ENCODE peak calls at places on chromosomes 3 and 15, in eight cellular contexts. F, A, T, M, D, G, X and B are unnamed samples. For H3K4me1, the result is how much of the 10 kb centered on the place peaks cover.

GRCh38 chr3:51860703-51861665 is at the start of gene IQCF2:
- DNase-seq in F (no peak), A (no peak), T (no peak), M (no peak), D (no peak), G (no peak), X (no peak), B (peak)

GRCh38 chr3:59818033-59818936 is 768.5 kb upstream of the CFAP20DC start:
- DNase-seq in F (peak), A (no peak), T (no peak), M (peak), D (peak), G (no peak), X (peak), B (peak)

GRCh38 chr15:46442196-46442595 is 807.4 kb downstream of the SQOR start:
- DNase-seq in F (no peak), A (no peak), T (no peak), M (no peak), D (no peak), G (no peak), X (no peak), B (no peak)

GRCh38 chr15:96462768-96463167 is 132.3 kb downstream of the NR2F2 start:
- DNase-seq in F (no peak), A (no peak), T (no peak), M (no peak), D (no peak), G (no peak), X (no peak), B (no peak)

GRCh38 chr15:96974761-96975160 is 644.3 kb downstream of the NR2F2 start:
- DNase-seq in F (no peak), A (no peak), T (no peak), M (no peak), D (no peak), G (no peak), X (no peak), B (no peak)

GRCh38 chr3:196694202-196694638 is 17.8 kb downstream of the CEP19 start:
- DNase-seq in F (no peak), A (no peak), T (no peak), M (no peak), D (peak), G (no peak), X (no peak), B (no peak)

GRCh38 chr15:59335197-59335786 is 37.4 kb downstream of the MYO1E start:
- DNase-seq in F (no peak), A (no peak), T (no peak), M (no peak), D (no peak), G (peak), X (no peak), B (no peak)

GRCh38 chr3:197737319-197737649 is 580 bp upstream of the RUBCN start:
- DNase-seq in F (no peak), A (no peak), T (no peak), M (no peak), D (no peak), G (no peak), X (no peak), B (no peak)

GRCh38 chr3:50675179-50676030 is 678 bp downstream of the DOCK3 start:
- DNase-seq in F (no peak), A (no peak), T (peak), M (no peak), D (no peak), G (no peak), X (peak), B (peak)

GRCh38 chr3:130728037-130728436 is 18.6 kb downstream of the PIK3R4 start:
- DNase-seq in F (no peak), A (no peak), T (no peak), M (no peak), D (no peak), G (no peak), X (no peak), B (no peak)

GRCh38 chr15:31296304-31297220 is 30.1 kb upstream of the KLF13 start:
- DNase-seq in F (no peak), A (no peak), T (no peak), M (peak), D (peak), G (peak), X (peak), B (peak)

GRCh38 chr15:34726407-34727100 is 28.2 kb downstream of the GJD2 start:
- DNase-seq in F (no peak), A (peak), T (no peak), M (no peak), D (no peak), G (no peak), X (no peak), B (no peak)

GRCh38 chr3:128274837-128275236 is 121.6 kb downstream of the EEFSEC start:
- DNase-seq in F (no peak), A (no peak), T (no peak), M (no peak), D (no peak), G (no peak), X (no peak), B (no peak)

GRCh38 chr3:46923559-46924350 is 46.2 kb downstream of the PTH1R start:
- DNase-seq in F (no peak), A (no peak), T (peak), M (peak), D (peak), G (peak), X (peak), B (no peak)

GRCh38 chr15:78988361-78988911 is 43.6 kb upstream of the CTSH start:
- DNase-seq in F (peak), A (no peak), T (no peak), M (peak), D (peak), G (peak), X (peak), B (peak)

GRCh38 chr3:49410844-49411549 is 779 bp downstream of the RHOA start:
- DNase-seq in F (no peak), A (no peak), T (no peak), M (no peak), D (no peak), G (no peak), X (no peak), B (no peak)
- H3K4me1 ChIP-seq in F (under half), A (under half), T (under half), M (half or more), D (under half), G (half or more), X (under half), B (half or more)

DNA sequence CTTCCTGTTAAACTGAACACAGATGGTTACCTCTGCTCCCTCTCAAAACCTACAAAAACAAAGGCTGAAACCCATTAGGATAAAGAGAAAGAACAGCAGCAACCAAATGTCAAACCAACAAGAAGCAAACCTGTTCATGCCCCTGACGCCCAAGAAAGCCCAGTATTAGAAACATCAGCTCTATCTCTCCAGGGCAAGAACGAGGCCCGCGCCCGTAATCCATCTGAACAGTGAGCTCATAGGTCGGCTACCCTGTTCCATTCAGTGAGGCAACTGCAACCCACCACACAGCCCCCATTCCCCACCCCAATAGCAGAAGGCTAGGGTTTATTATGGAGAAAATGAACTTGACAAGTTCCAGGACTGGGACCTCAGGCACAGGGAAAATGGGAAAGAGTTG is 10.0 kb downstream of the LSG1 start:
- DNase-seq in F (no peak), A (no peak), T (no peak), M (no peak), D (no peak), G (no peak), X (no peak), B (peak)
- H3K27ac ChIP-seq in F (no peak), A (no peak), T (no peak), M (no peak), D (no peak), G (no peak), X (no peak), B (no peak)

GRCh38 chr3:19641408-19641807 is 292.6 kb downstream of the EFHB start:
- DNase-seq in F (no peak), A (no peak), T (no peak), M (no peak), D (no peak), G (no peak), X (no peak), B (no peak)
- TF ChIP-seq EP300 in F (no peak), A (no peak), T (no peak), M (no peak), D (no peak), G (no peak), X (no peak), B (no peak)

DNA sequence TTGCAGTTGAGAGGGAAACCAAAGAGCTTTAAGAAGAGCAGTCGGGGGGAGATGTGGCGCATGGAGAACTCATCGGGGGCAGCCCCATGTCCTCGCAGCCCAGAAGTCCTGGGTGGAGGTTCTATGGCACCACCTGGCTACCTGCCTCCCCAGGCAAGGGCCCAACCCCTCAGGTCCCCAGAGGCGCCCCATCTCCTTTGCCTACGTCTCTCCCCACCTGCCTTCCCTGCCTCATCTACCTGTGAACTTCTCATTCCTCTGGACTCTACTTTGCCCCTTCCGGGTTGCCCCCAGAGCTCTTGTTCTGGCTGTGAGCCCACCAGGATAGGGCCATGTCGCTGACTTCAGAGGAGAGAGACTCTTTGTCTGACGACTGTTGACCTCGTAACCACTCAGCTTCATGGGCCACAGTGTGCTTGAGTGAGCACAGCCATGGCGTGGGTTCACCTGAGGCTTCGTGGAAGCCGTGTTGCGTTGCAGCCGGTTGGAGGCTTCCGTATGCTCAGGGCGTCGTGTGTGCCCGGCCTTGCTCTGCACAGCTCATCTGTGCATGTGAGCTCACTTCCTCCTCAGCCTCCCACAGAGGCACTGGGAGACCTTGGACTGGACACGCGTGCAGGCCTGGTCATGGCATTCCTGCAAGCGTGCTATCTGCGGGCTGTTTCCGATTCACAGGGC is 13.4 kb downstream of the APBA2 start:
- DNase-seq in F (no peak), A (no peak), T (no peak), M (no peak), D (no peak), G (no peak), X (no peak), B (no peak)
- H3K4me1 ChIP-seq in F (under half), A (under half), T (under half), M (under half), D (under half), G (under half), X (under half), B (under half)

DNA sequence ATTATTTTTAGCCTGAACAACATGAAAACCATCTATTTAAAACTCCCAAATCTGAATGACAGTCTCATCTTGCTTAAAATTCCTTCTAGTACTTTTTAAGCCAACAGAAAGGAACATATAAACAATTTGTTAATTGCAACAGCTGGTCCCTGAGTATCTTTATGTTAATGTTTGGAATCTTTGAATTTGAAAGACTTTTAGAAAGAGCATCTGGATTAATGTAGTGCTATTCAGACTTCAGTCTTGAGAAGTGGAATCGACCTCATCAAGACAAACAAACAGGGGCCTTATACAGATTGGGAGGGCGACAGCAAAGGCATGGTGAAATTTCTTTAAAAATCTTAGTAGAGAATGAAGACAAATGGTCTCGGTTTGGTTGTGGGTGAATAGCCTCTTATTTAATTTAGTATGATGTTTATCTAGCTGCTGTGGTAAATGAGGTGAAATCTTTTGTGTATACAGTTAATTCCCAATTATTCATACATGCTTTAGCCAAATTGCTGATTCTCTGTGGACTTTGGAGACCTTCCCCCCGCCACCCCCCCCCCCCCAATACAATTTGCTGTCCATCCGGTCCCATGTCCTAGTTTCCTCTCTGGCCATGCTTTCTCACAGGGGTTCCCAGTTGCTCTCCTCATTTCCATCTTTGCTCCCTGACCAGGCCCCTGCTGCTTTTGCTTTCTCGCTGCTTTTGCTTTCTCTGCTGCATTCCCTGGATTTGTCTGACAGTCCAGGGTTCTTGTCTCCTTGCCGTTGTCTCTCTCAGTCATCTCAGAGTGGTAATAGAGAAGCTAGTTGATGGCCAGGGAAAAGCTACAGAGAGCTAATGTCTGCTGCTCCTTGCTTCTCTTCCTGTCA is 135.2 kb downstream of the FNDC3B start:
- DNase-seq in F (no peak), A (no peak), T (no peak), M (no peak), D (no peak), G (no peak), X (no peak), B (no peak)
- H3K27ac ChIP-seq in F (no peak), A (peak), T (peak), M (peak), D (peak), G (peak), X (peak), B (peak)

GRCh38 chr3:150868282-150868681 is 37.0 kb downstream of the MINDY4B start:
- DNase-seq in F (peak), A (no peak), T (no peak), M (no peak), D (no peak), G (no peak), X (no peak), B (no peak)
- TF ChIP-seq EP300 in F (no peak), A (no peak), T (no peak), M (no peak), D (no peak), G (no peak), X (no peak), B (no peak)